ENCODE peak calls at places on chromosome 9, in four cellular contexts. U is H9, K is lower lobe of right lung, X is AG04450. A is an unnamed sample.

GRCh38 chr9:134297581-134297980 is 28.7 kb upstream of the RXRA start:
- DNase-seq in U (no peak), X (no peak), K (peak; percentile 6), A (peak; percentile 55)

GRCh38 chr9:82810902-82811301 is 252.0 kb downstream of the RASEF start:
- DNase-seq in X (no peak), K (no peak), U (peak; percentile 92), A (no peak)

GRCh38 chr9:134531251-134531970 is 110.2 kb upstream of the COL5A1 start:
- DNase-seq in U (no peak), X (no peak), K (no peak), A (no peak)

GRCh38 chr9:133894377-133895321 is 97.5 kb downstream of the VAV2 start:
- DNase-seq in K (no peak), U (no peak), X (no peak), A (no peak)

GRCh38 chr9:16064701-16065230 is 511.9 kb downstream of the CCDC171 start:
- DNase-seq in K (no peak), U (no peak), X (no peak), A (no peak)

GRCh38 chr9:114370985-114371335 is 16.8 kb downstream of the AKNA start:
- DNase-seq in U (no peak), X (no peak), K (no peak), A (peak; percentile 30)

GRCh38 chr9:92294297-92294676 is 790 bp upstream of the IARS1 start:
- DNase-seq in U (peak; percentile 30), K (peak; percentile 41), X (no peak), A (no peak)

GRCh38 chr9:97854696-97855485 is 1.9 kb downstream of the FOXE1 start:
- DNase-seq in K (no peak), X (no peak), U (no peak), A (no peak)

GRCh38 chr9:121779381-121780117 is 128.1 kb downstream of the DAB2IP start:
- DNase-seq in X (no peak), K (no peak), U (peak; percentile 23), A (no peak)

GRCh38 chr9:129352157-129352870 is 174.3 kb upstream of the IER5L start:
- DNase-seq in K (no peak), U (peak; percentile 92), X (no peak), A (peak; percentile 52)

GRCh38 chr9:133604214-133604613 is 5.0 kb downstream of the FAM163B start:
- DNase-seq in U (no peak), K (peak; percentile 32), X (no peak), A (no peak)

GRCh38 chr9:81814404-81814793 is 113.8 kb upstream of the SPATA31D4 start:
- DNase-seq in X (no peak), U (no peak), K (no peak), A (no peak)

GRCh38 chr9:116937361-116937760 is 250.3 kb downstream of the TRIM32 start:
- DNase-seq in U (no peak), X (no peak), K (no peak), A (no peak)

GRCh38 chr9:111559000-111559610 is 34.1 kb downstream of the ZNF483 start:
- DNase-seq in K (no peak), X (no peak), U (no peak), A (no peak)

GRCh38 chr9:110106698-110107097 is 101.3 kb downstream of the C9orf152 start:
- DNase-seq in K (no peak), U (no peak), X (no peak), A (no peak)

DNA sequence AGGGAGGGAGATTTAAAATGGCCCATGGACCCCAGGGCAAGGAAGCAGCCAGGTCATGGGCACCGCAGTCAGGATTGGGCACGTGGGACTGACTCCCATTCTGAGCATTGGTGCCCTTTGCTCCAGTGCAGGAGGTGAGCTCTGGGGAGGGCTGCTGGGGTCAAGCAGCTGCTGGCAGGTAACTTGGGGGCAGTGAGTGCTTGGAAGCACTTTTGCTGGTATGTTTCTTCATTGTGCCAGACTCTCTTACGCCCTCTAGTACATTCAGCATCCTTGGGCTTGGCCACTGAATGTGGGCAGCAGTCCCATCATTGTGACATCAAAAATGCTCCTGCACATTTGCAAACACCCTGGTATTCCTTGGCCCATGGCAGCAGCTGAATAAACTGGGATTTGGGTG is 32.7 kb downstream of the PRRC2B start:
- DNase-seq in X (no peak), K (no peak), U (no peak), A (no peak)
- TF ChIP-seq CTCF in X (no peak), K (no peak), U (no peak), A (no peak)

GRCh38 chr9:18706648-18707047 is 232.7 kb downstream of the ADAMTSL1 start:
- DNase-seq in K (no peak), X (no peak), U (peak; percentile 39), A (no peak)
- TF ChIP-seq CTCF in K (no peak), X (no peak), U (no peak), A (no peak)

DNA sequence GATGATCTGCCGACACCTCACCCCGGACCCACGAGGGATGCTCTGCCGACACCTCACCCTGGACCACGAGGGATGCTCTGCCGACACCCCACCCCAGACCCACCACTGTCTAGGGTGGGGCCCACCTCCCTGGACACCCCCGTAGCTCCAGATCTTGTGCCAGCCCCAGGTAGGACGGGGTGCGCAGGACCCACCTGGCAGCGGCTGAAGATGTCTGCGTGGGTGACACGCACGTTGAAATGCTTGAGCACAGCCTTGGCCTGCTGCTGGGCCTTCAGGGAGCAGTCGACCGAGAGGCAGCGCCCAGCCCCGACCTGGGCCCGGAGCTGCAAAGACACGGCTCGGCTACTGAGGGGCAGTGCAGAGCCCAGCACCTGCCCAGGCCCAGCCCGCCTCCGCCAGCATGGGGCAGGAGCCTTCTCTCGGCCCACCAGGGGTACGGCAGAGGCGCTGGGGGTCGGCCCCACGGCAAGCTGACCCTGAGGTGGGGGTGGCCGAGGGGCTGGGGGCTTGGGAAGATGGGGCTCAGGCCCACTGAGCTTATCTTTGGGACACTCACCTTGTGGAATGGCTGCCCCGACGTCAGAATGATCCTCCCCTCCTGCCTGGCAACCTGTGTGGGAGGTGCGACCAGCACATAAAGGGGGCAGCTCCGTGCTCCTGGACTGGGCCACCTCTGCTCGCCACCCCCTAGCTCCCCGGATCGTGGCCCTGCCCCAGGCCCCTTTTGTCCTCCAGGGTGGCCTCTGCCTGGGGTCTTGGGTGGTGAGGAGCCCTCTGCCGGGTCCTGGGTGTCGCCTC is 21.7 kb upstream of the NRARP start:
- DNase-seq in K (no peak), U (peak; percentile 33), X (no peak), A (no peak)
- TF ChIP-seq CTCF in K (no peak), U (no peak), X (no peak), A (no peak)

GRCh38 chr9:130987054-130987453 is 21.9 kb upstream of the LAMC3 start:
- DNase-seq in X (no peak), U (no peak), K (no peak), A (no peak)
- TF ChIP-seq CTCF in X (no peak), U (no peak), K (no peak), A (no peak)

GRCh38 chr9:2241875-2242741 is 227.0 kb downstream of the SMARCA2 start:
- DNase-seq in K (peak; percentile 80), U (peak; percentile 91), X (peak; percentile 85), A (peak; percentile 89)
- TF ChIP-seq CTCF in K (no peak), U (peak; percentile 36), X (no peak), A (no peak)